ENCODE peak calls at places on chromosomes 7 and 10, in four cellular contexts. O is DMS153, E is nephron progenitor cell, R is SW480. F is an unnamed sample.
A peak's percentile ranks its signal among the peaks of the same experiment; 100 is the strongest.

GRCh38 chr7:158283016-158283974 is 304.3 kb downstream of the PTPRN2 start:
- DNase-seq in O (no peak), E (no peak), R (no peak), F (no peak)

GRCh38 chr7:154480817-154481216 is 428.6 kb downstream of the DPP6 start:
- DNase-seq in O (no peak), E (no peak), R (no peak), F (no peak)

GRCh38 chr7:33886100-33886623 is 19.2 kb upstream of the BMPER start:
- DNase-seq in O (no peak), E (peak; percentile 58), R (no peak), F (peak; percentile 57)

GRCh38 chr10:68333058-68333395 is 299 bp upstream of the PBLD start:
- DNase-seq in O (no peak), E (no peak), R (no peak), F (no peak)

GRCh38 chr10:60359066-60359465 is 30.6 kb downstream of the ANK3 start:
- DNase-seq in O (no peak), E (no peak), R (no peak), F (no peak)

GRCh38 chr10:70461397-70462348 is 16.9 kb upstream of the PALD1 start:
- DNase-seq in O (peak; percentile 21), E (peak; percentile 58), R (peak; percentile 69), F (peak; percentile 81)

GRCh38 chr10:43846187-43846680 is 197.6 kb upstream of the ZNF32 start:
- DNase-seq in O (no peak), E (no peak), R (no peak), F (peak; percentile 14)

GRCh38 chr10:50349554-50349953 is 98.2 kb upstream of the ASAH2 start:
- DNase-seq in O (no peak), E (no peak), R (no peak), F (no peak)

GRCh38 chr10:48655426-48656240 is 29.0 kb upstream of the WDFY4 start:
- DNase-seq in O (peak; percentile 39), E (no peak), R (peak; percentile 48), F (peak; percentile 87)

F was measured in DMS53.